ENCODE peak calls at places on chromosomes 2 and 18, in seven cellular contexts. K, S, V, A, G, N and Q are unnamed samples.

GRCh38 chr2:55165567-55165966 is 66.5 kb downstream of the CLHC1 start:
- DNase-seq in K (no peak), S (no peak), V (no peak), A (no peak), G (no peak), N (peak; percentile 83), Q (no peak)

GRCh38 chr2:9897796-9898195 is 53.7 kb upstream of the GRHL1 start:
- DNase-seq in K (no peak), S (peak; percentile 35), V (no peak), A (no peak), G (no peak), N (peak; percentile 20), Q (peak; percentile 16)

GRCh38 chr18:48540329-48541025 is 1.6 kb downstream of the CTIF start:
- DNase-seq in K (peak; percentile 83), S (peak; percentile 87), V (peak; percentile 54), A (no peak), G (no peak), N (peak; percentile 58), Q (peak; percentile 60)

GRCh38 chr2:227862227-227862740 is 9.1 kb upstream of the DAW1 start:
- DNase-seq in K (peak; percentile 56), S (peak; percentile 51), V (no peak), A (no peak), G (peak; percentile 77), N (peak; percentile 76), Q (peak; percentile 89)

GRCh38 chr2:191601060-191601459 is 76.9 kb upstream of the NABP1 start:
- DNase-seq in K (no peak), S (no peak), V (peak; percentile 30), A (no peak), G (no peak), N (no peak), Q (no peak)

GRCh38 chr18:60019463-60019840 is 119.7 kb downstream of the PMAIP1 start:
- DNase-seq in K (no peak), S (no peak), V (no peak), A (no peak), G (no peak), N (peak; percentile 53), Q (peak; percentile 55)

GRCh38 chr2:100043891-100044255 is 98.5 kb downstream of the AFF3 start:
- DNase-seq in K (no peak), S (no peak), V (no peak), A (no peak), G (no peak), N (no peak), Q (no peak)

GRCh38 chr2:240465765-240466578 is 30.5 kb downstream of the GPC1 start:
- DNase-seq in K (no peak), S (peak; percentile 33), V (peak; percentile 14), A (no peak), G (no peak), N (no peak), Q (no peak)

GRCh38 chr2:168119519-168120141 is 127.8 kb downstream of the STK39 start:
- DNase-seq in K (peak; percentile 28), S (no peak), V (no peak), A (peak; percentile 29), G (peak; percentile 89), N (peak; percentile 81), Q (peak; percentile 84)

GRCh38 chr2:230130668-230131364 is 62.1 kb upstream of the SLC16A14 start:
- DNase-seq in K (peak; percentile 76), S (no peak), V (peak; percentile 58), A (peak; percentile 54), G (peak; percentile 21), N (peak; percentile 96), Q (peak; percentile 55)

GRCh38 chr2:25674003-25674362 is 606 bp upstream of the DTNB start:
- DNase-seq in K (peak; percentile 49), S (no peak), V (no peak), A (no peak), G (no peak), N (no peak), Q (no peak)

GRCh38 chr2:5549061-5549601 is 143.1 kb upstream of the SOX11 start:
- DNase-seq in K (no peak), S (no peak), V (no peak), A (no peak), G (no peak), N (no peak), Q (no peak)

GRCh38 chr2:241853651-241854341 is 4.9 kb downstream of the PDCD1 start:
- DNase-seq in K (no peak), S (peak; percentile 58), V (no peak), A (no peak), G (no peak), N (no peak), Q (no peak)

GRCh38 chr2:120694034-120694433 is 41.6 kb upstream of the GLI2 start:
- DNase-seq in K (no peak), S (no peak), V (no peak), A (no peak), G (no peak), N (no peak), Q (no peak)

GRCh38 chr18:63376493-63377053 is 9.6 kb upstream of the KDSR start:
- DNase-seq in K (no peak), S (no peak), V (no peak), A (peak; percentile 65), G (no peak), N (peak; percentile 83), Q (peak; percentile 93)

GRCh38 chr2:154439156-154439555 is 259.3 kb upstream of the KCNJ3 start:
- DNase-seq in K (no peak), S (no peak), V (no peak), A (no peak), G (no peak), N (no peak), Q (no peak)

GRCh38 chr2:215607790-215608189 is 171.9 kb upstream of the FN1 start:
- DNase-seq in K (no peak), S (no peak), V (no peak), A (no peak), G (no peak), N (peak; percentile 87), Q (peak; percentile 49)

GRCh38 chr2:128350736-128351135 is 32.1 kb upstream of the HS6ST1 start:
- DNase-seq in K (no peak), S (no peak), V (peak; percentile 7), A (no peak), G (no peak), N (no peak), Q (no peak)

GRCh38 chr2:86072271-86072858 is 33.3 kb downstream of the POLR1A start:
- DNase-seq in K (peak; percentile 40), S (no peak), V (peak; percentile 57), A (no peak), G (peak; percentile 78), N (peak; percentile 74), Q (peak; percentile 39)

DNA sequence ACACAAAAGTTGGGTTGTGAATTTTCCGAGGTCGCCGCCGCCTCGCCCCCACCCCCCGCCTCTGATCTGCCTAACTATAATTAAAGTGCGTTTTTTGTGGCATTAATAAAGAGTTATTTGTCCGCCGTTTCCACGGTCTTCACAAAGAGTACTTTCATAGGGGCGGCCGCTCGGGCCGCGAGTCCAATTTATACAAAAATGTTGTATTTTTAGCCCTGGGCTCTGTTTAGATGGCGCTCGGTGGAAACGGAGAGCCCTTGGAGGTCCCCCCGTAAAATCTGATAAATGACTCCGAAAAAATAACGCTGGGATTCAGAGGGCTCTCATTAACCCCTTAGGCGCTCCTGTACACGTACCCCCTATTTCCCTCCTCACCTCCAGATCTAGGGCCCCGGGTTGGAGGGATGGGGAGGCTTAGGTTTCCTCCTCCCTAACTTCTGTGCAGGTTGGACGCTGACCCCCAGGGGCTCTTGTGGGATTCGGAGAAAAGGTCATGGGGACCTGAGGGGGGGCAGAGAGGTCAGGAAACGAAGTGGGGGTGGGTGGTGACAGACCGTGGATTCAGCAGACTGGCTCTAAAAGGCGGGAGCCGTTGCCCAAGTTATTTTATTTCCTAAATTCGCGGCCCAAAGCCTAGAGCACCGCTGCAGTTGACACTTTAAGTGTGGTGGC is 1.9 kb downstream of the CYP26B1 start:
- DNase-seq in K (no peak), S (peak; percentile 61), V (peak; percentile 24), A (no peak), G (no peak), N (no peak), Q (no peak)
- H3K4me3 ChIP-seq in K (peak overlapping the region; percentile 62), S (peak overlapping the region; percentile 52), V (no peak overlapping the region), A (no peak overlapping the region), G (no peak overlapping the region), N (peak overlapping the region; percentile 41), Q (peak overlapping the region; percentile 28)

DNA sequence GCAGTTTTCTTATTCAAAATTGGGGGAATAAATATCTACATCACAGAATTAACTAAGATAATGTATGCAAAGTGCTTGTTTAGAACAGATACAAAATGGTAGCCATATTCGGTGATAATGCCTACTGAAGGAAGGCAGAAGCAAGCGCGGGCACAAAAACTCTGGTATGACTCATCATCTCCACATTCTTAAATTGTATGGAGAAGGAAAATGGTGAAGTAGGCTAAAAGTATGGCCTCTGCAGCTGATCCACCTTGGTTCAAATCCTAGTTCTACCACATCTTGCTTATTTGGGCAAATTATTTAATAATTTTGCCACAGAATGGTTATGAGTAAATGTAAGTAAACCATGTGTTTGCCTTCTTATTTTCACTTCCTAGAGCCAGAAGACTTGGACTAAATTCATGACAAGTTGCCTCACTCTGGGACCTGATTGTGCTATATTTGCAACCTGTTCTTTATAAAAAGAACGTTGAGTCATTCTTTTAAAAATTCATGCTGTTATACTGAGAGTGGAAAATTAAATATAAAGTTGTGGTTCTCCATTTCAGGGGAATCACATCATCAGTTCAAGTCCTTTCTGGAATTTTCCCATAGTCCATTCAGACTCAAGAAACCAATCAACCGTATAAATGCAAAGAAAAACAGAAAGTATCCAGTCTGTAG is 9.0 kb upstream of the CDK15 start:
- DNase-seq in K (no peak), S (no peak), V (no peak), A (peak; percentile 30), G (no peak), N (peak; percentile 83), Q (peak; percentile 21)
- H3K4me3 ChIP-seq in K (no peak overlapping the region), S (no peak overlapping the region), V (no peak overlapping the region), A (no peak overlapping the region), G (no peak overlapping the region), N (no peak overlapping the region), Q (no peak overlapping the region)

DNA sequence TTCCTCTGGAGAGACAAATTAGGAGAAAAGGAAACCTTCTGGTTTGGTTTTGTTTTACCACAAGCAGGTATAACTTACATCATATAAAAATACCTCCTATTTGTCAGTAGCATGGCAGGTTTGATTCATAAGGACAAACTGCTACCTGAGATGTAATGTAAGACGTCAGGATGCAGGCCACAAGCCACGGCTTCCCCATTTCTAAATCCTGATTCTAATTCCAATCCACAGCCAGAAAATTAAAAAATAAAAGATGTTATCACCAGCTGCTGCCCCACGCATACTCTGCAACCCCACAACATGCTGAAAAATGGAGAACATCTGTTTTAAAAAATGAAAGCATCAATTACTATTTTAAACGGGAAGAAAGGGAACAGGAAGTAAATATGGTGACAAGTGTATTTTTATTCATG is 197.6 kb downstream of the BCL11A start:
- DNase-seq in K (no peak), S (no peak), V (no peak), A (no peak), G (peak; percentile 78), N (no peak), Q (no peak)
- H3K4me3 ChIP-seq in K (no peak overlapping the region), S (no peak overlapping the region), V (no peak overlapping the region), A (no peak overlapping the region), G (peak overlapping the region; percentile 18), N (no peak overlapping the region), Q (no peak overlapping the region)

DNA sequence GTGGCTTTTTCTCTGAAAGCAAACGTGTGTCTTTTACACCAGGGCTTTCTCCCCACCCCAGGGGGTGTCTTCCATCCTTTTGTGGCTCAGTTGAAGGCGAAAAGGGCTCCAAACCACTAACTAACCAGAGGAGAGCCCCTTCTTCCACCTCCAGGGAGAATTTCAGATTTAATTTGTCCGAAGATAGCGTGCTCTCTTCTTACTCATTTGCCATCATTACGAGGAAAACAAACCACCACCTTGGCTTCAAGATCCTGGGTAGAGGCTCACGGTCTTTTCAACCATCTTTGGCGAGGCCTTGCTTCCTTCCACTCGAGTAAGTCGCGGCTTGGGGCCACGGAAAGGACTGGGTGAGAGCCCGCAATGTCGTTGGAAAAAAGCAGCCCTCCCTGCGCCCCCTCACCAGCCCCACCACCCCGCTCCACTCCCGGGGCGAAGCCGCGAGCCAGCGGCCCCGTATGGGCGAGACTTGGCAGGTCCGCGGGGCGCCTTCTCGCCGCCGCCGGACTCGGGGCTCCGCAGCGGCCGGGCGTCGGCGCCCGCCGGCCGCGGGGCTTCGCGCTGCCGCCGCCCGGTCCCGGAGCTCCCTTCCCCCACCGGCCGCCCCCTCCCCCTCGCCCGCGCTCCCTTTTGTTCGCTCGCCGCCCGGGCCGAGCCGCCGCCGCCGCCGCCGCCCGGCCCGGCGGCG is 1.7 kb upstream of the ZNF532 start:
- DNase-seq in K (peak; percentile 41), S (peak; percentile 83), V (peak; percentile 35), A (no peak), G (peak; percentile 70), N (peak; percentile 66), Q (peak; percentile 49)
- H3K4me3 ChIP-seq in K (peak overlapping the region; percentile 57), S (peak overlapping the region; percentile 66), V (peak overlapping the region; percentile 32), A (peak overlapping the region; percentile 46), G (peak overlapping the region; percentile 65), N (peak overlapping the region; percentile 58), Q (peak overlapping the region; percentile 45)